ENCODE peak calls at places on chromosomes 6 and 20, in four cellular contexts. S, X, M and C are unnamed samples.

GRCh38 chr6:84052204-84052882 is 18.8 kb downstream of the MRAP2 start:
- DNase-seq in S (no peak), X (peak), M (no peak), C (peak)

GRCh38 chr6:16762265-16762546 is 946 bp upstream of the ATXN1 start:
- DNase-seq in S (no peak), X (peak), M (no peak), C (no peak)

GRCh38 chr20:38805958-38806854 is 709 bp downstream of the PPP1R16B start:
- DNase-seq in S (no peak), X (no peak), M (no peak), C (no peak)

GRCh38 chr6:39446909-39447308 is 124.4 kb upstream of the KCNK16 start:
- DNase-seq in S (no peak), X (no peak), M (no peak), C (no peak)

GRCh38 chr6:99282479-99283062 is 66.9 kb downstream of the FAXC start:
- DNase-seq in S (no peak), X (peak), M (no peak), C (no peak)

GRCh38 chr20:17796096-17796563 is 96.4 kb downstream of the BANF2 start:
- DNase-seq in S (no peak), X (peak), M (no peak), C (peak)

GRCh38 chr6:37083243-37084138 is 78.0 kb downstream of the FGD2 start:
- DNase-seq in S (peak), X (peak), M (no peak), C (no peak)

GRCh38 chr20:41697861-41698559 is 79.8 kb upstream of the CHD6 start:
- DNase-seq in S (no peak), X (peak), M (no peak), C (no peak)

GRCh38 chr6:34237722-34238506 is 1.2 kb downstream of the HMGA1 start:
- DNase-seq in S (no peak), X (peak), M (no peak), C (no peak)

GRCh38 chr20:8854566-8854965 is 214.3 kb upstream of the PLCB4 start:
- DNase-seq in S (no peak), X (peak), M (no peak), C (peak)

GRCh38 chr6:34709386-34709785 is 12.8 kb upstream of the ILRUN start:
- DNase-seq in S (peak), X (peak), M (no peak), C (no peak)

GRCh38 chr6:20711518-20711917 is 177.3 kb downstream of the CDKAL1 start:
- DNase-seq in S (no peak), X (peak), M (no peak), C (no peak)

GRCh38 chr6:48883116-48883515 is 579.9 kb downstream of the MMUT start:
- DNase-seq in S (no peak), X (peak), M (no peak), C (no peak)

GRCh38 chr6:27892596-27893058 is 19.6 kb downstream of the OR2B2 start:
- DNase-seq in S (no peak), X (no peak), M (no peak), C (no peak)

GRCh38 chr6:135738646-135739045 is 112.9 kb upstream of the PDE7B start:
- DNase-seq in S (no peak), X (no peak), M (no peak), C (no peak)

GRCh38 chr20:37353285-37353849 is 7.4 kb downstream of the SRC start:
- DNase-seq in S (no peak), X (no peak), M (no peak), C (no peak)

GRCh38 chr6:148438593-148438992 is 96.0 kb downstream of the SASH1 start:
- DNase-seq in S (no peak), X (no peak), M (no peak), C (peak)

GRCh38 chr6:105077592-105078463 is 102.0 kb downstream of the POPDC3 start:
- DNase-seq in S (peak), X (peak), M (no peak), C (peak)

GRCh38 chr6:52588710-52589091 is 11.8 kb upstream of the TRAM2 start:
- DNase-seq in S (no peak), X (no peak), M (no peak), C (no peak)

GRCh38 chr6:37518116-37518515 is 18.4 kb upstream of the CCDC167 start:
- DNase-seq in S (no peak), X (no peak), M (no peak), C (no peak)

GRCh38 chr6:159716247-159717086 is 10.8 kb upstream of the WTAP start:
- DNase-seq in S (no peak), X (peak), M (no peak), C (peak)

GRCh38 chr6:47294990-47295389 is 14.7 kb downstream of the TNFRSF21 start:
- DNase-seq in S (no peak), X (no peak), M (no peak), C (no peak)

GRCh38 chr20:21513881-21514540 is at the start of gene NKX2-2:
- DNase-seq in S (peak), X (no peak), M (peak), C (no peak)

GRCh38 chr6:164124986-164125385 is 710.5 kb downstream of the QKI start:
- DNase-seq in S (no peak), X (peak), M (no peak), C (no peak)

GRCh38 chr6:121158438-121158837 is 175.8 kb downstream of the TBC1D32 start:
- DNase-seq in S (no peak), X (peak), M (no peak), C (no peak)